ENCODE peak calls at places on chromosomes 12 and 14, in seven cellular contexts. C is K562, B is HepG2, K is H1, G is GM12892, P is SK-N-SH, N is GM12878. M is an unnamed sample.
A peak's percentile ranks its signal among the peaks of the same experiment; 100 is the strongest.

GRCh38 chr12:95976416-95976832 is 19.7 kb downstream of the HAL start:
- DNase-seq in C (no peak), B (peak; percentile 82), K (no peak), G (no peak), P (no peak), N (no peak), M (no peak)

GRCh38 chr12:42380733-42381132 is 54.8 kb downstream of the PPHLN1 start:
- DNase-seq in C (no peak), B (no peak), K (no peak), G (no peak), P (no peak), N (no peak), M (no peak)

GRCh38 chr14:75441731-75442130 is 13.9 kb downstream of the JDP2 start:
- DNase-seq in C (peak; percentile 27), B (no peak), K (no peak), G (no peak), P (no peak), N (no peak), M (no peak)

GRCh38 chr14:74302160-74302628 is 540 bp downstream of the ABCD4 start:
- DNase-seq in C (peak; percentile 48), B (peak; percentile 58), K (no peak), G (no peak), P (peak; percentile 67), N (peak; percentile 25), M (peak; percentile 42)

GRCh38 chr12:94258593-94258992 is 110.2 kb downstream of the PLXNC1 start:
- DNase-seq in C (no peak), B (no peak), K (no peak), G (no peak), P (no peak), N (no peak), M (no peak)

GRCh38 chr12:45292486-45293195 is 76.7 kb downstream of the ANO6 start:
- DNase-seq in C (no peak), B (no peak), K (no peak), G (no peak), P (no peak), N (no peak), M (no peak)

GRCh38 chr12:116244001-116244400 is 33.5 kb downstream of the MED13L start:
- DNase-seq in C (no peak), B (no peak), K (no peak), G (no peak), P (no peak), N (no peak), M (no peak)

GRCh38 chr12:131283191-131283861 is 329.6 kb downstream of the ADGRD1 start:
- DNase-seq in C (no peak), B (no peak), K (no peak), G (no peak), P (no peak), N (no peak), M (no peak)

GRCh38 chr14:37746140-37746832 is 150.9 kb downstream of the TTC6 start:
- DNase-seq in C (no peak), B (peak; percentile 71), K (no peak), G (no peak), P (no peak), N (no peak), M (no peak)

GRCh38 chr12:56634837-56635538 is 4.9 kb upstream of the BAZ2A start:
- DNase-seq in C (peak; percentile 93), B (peak; percentile 75), K (peak; percentile 85), G (peak; percentile 71), P (peak; percentile 85), N (no peak), M (no peak)

GRCh38 chr12:39622306-39622705 is 2.7 kb upstream of the ABCD2 start:
- DNase-seq in C (no peak), B (no peak), K (no peak), G (no peak), P (no peak), N (no peak), M (no peak)

GRCh38 chr12:48542300-48542928 is 17.0 kb downstream of the OR8S1 start:
- DNase-seq in C (peak; percentile 74), B (peak; percentile 27), K (peak; percentile 66), G (no peak), P (no peak), N (no peak), M (no peak)

GRCh38 chr14:55077155-55077554 is 25.7 kb downstream of the MAPK1IP1L start:
- DNase-seq in C (no peak), B (peak; percentile 19), K (peak; percentile 45), G (no peak), P (no peak), N (no peak), M (no peak)

GRCh38 chr14:54564799-54565235 is 2.1 kb upstream of the SAMD4A start:
- DNase-seq in C (peak; percentile 43), B (peak; percentile 13), K (no peak), G (no peak), P (no peak), N (no peak), M (no peak)

GRCh38 chr12:9344540-9344939 is 136.3 kb upstream of the PZP start:
- DNase-seq in C (no peak), B (no peak), K (no peak), G (no peak), P (no peak), N (no peak), M (no peak)

GRCh38 chr12:30169839-30170591 is 386.3 kb upstream of the TMTC1 start:
- DNase-seq in C (no peak), B (no peak), K (peak; percentile 62), G (no peak), P (no peak), N (no peak), M (no peak)

GRCh38 chr12:128976120-128976519 is 122.8 kb downstream of the GLT1D1 start:
- DNase-seq in C (peak; percentile 70), B (no peak), K (peak; percentile 82), G (no peak), P (no peak), N (no peak), M (no peak)

GRCh38 chr14:89247457-89248122 is 169.4 kb downstream of the FOXN3 start:
- DNase-seq in C (no peak), B (peak; percentile 78), K (no peak), G (no peak), P (no peak), N (no peak), M (no peak)

GRCh38 chr12:50211392-50212070 is 44.4 kb upstream of the CERS5 start:
- DNase-seq in C (no peak), B (no peak), K (no peak), G (no peak), P (no peak), N (no peak), M (no peak)

DNA sequence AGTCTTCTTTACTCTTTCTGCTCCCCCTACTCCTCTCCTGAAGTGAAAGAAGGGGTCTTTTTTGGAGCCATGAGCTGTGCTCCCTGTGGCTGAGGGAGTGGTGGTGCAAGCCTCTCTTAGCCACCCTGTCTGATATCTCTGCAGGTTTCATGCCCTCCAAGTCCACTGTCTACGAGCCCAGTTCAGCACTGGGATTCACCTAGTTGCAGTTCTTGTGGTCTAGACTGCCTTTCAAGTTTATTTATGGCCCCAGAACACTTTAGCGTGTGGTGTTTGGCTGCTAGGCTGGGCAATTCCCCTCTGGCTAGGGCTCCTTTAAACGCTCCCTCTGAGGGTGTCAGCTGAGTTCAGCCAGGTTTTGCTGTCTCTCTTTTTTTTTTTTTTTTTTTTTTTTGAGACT is 908.6 kb downstream of the TRHDE start:
- DNase-seq in C (no peak), B (no peak), K (no peak), G (no peak), P (no peak), N (no peak), M (no peak)
- TF ChIP-seq TAF1 in C (no peak), B (no peak), K (no peak), G (no peak), P (no peak), N (no peak), M (no peak)

GRCh38 chr12:109542014-109542413 is 31.3 kb downstream of the MMAB start:
- DNase-seq in C (no peak), B (no peak), K (no peak), G (no peak), P (no peak), N (no peak), M (no peak)
- TF ChIP-seq TAF1 in C (no peak), B (no peak), K (no peak), G (no peak), P (no peak), N (no peak), M (no peak)

GRCh38 chr14:30790827-30791226 is 83.5 kb upstream of the COCH start:
- DNase-seq in C (no peak), B (no peak), K (no peak), G (no peak), P (no peak), N (no peak), M (no peak)
- TF ChIP-seq TAF1 in C (no peak), B (no peak), K (no peak), G (no peak), P (no peak), N (no peak), M (no peak)

DNA sequence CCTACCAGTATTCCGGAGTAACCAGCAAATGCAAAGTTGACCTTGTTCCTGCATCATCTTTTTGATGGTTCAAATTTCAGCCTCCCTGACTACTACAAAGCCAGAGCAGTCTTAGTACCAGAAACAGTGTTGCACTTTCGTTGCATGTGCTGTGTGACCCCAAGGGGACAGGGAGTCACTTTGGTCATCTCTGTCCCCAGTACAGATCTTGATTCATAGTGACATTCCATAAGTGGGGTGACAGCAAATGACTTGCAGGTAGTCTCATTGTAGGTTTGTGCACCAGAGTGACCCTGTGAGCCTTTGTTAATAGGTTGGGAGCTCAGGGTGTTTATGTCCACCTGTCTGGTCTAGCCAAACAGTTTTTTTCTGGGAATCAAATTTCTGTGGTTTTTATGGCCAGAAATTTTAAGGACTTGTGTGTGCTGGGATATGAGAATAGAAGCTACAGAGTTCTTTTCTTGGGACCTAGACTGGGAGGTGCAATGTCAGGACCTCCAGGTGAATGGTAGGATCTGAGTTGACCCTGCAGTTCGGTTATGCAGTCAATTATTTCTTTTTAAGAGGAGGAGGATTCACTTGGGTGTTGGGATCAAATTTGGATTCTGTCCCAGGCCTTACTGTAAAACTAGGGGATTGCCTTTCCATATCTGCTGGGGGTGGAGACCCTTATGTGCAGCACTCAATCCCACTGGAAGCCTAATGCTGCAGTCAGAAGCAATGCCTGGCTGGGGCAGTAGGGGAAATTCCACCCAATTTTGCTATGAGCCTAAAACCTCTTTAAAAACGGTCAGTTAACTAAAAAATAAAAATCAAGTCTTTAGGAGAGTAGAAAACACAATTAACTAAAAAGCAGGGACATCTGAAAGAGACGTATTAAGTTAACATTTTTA is 10.1 kb downstream of the EIF5 start:
- DNase-seq in C (no peak), B (no peak), K (no peak), G (no peak), P (no peak), N (no peak), M (no peak)
- TF ChIP-seq TAF1 in C (no peak), B (no peak), K (no peak), G (no peak), P (no peak), N (no peak), M (no peak)